ENCODE peak calls at places on chromosomes 16 and 17, in five cellular contexts. J is upper lobe of left lung, H is IMR-90, S is heart left ventricle, I is body of pancreas. B is an unnamed sample.

GRCh38 chr17:13067629-13068303 is 49.9 kb upstream of the ELAC2 start:
- DNase-seq in J (no peak), H (no peak), S (no peak), I (no peak), B (no peak)

GRCh38 chr17:72514888-72515287 is 394.1 kb downstream of the SOX9 start:
- DNase-seq in J (no peak), H (peak; percentile 86), S (peak; percentile 69), I (peak; percentile 46), B (no peak)

GRCh38 chr16:592518-593306 is 2.8 kb downstream of the RAB40C start:
- DNase-seq in J (peak; percentile 92), H (no peak), S (no peak), I (peak; percentile 84), B (no peak)

GRCh38 chr16:89018605-89019158 is 41.7 kb upstream of the CBFA2T3 start:
- DNase-seq in J (no peak), H (no peak), S (no peak), I (no peak), B (no peak)

GRCh38 chr16:74673876-74674275 is 7.2 kb upstream of the RFWD3 start:
- DNase-seq in J (no peak), H (no peak), S (no peak), I (no peak), B (no peak)

GRCh38 chr16:25012525-25012991 is 2.6 kb downstream of the ARHGAP17 start:
- DNase-seq in J (no peak), H (peak; percentile 76), S (no peak), I (no peak), B (no peak)

GRCh38 chr17:80802626-80803450 is 188.8 kb upstream of the CHMP6 start:
- DNase-seq in J (no peak), H (no peak), S (no peak), I (no peak), B (no peak)

GRCh38 chr17:81865733-81866439 is 5.3 kb downstream of the ARHGDIA start:
- DNase-seq in J (no peak), H (no peak), S (no peak), I (peak; percentile 98), B (no peak)

GRCh38 chr16:1072526-1073261 is at the start of gene SSTR5:
- DNase-seq in J (no peak), H (no peak), S (no peak), I (no peak), B (no peak)

GRCh38 chr17:51372345-51373004 is 112.1 kb downstream of the UTP18 start:
- DNase-seq in J (peak; percentile 49), H (peak; percentile 73), S (no peak), I (peak; percentile 48), B (no peak)

GRCh38 chr16:56604966-56605365 is 3.4 kb upstream of the MT2A start:
- DNase-seq in J (no peak), H (no peak), S (no peak), I (no peak), B (no peak)

GRCh38 chr17:43661699-43662431 is at the start of gene MEOX1:
- DNase-seq in J (no peak), H (peak; percentile 82), S (peak; percentile 51), I (no peak), B (no peak)

GRCh38 chr16:71916397-71916920 is 21.1 kb downstream of the IST1 start:
- DNase-seq in J (no peak), H (peak; percentile 57), S (no peak), I (no peak), B (no peak)

GRCh38 chr17:66190738-66191606 is 961 bp downstream of the CEP112 start:
- DNase-seq in J (no peak), H (peak; percentile 79), S (no peak), I (peak; percentile 4), B (no peak)

GRCh38 chr17:19237389-19238166 is 412 bp downstream of the EPN2 start:
- DNase-seq in J (peak; percentile 24), H (no peak), S (peak; percentile 46), I (peak; percentile 36), B (no peak)

GRCh38 chr16:54143934-54144333 is 142.7 kb downstream of the IRX3 start:
- DNase-seq in J (no peak), H (no peak), S (no peak), I (no peak), B (no peak)

GRCh38 chr17:79678856-79679255 is 51.9 kb upstream of the ENPP7 start:
- DNase-seq in J (no peak), H (no peak), S (no peak), I (no peak), B (no peak)

GRCh38 chr17:45229681-45230409 is 8.2 kb downstream of the FMNL1 start:
- DNase-seq in J (no peak), H (no peak), S (peak; percentile 61), I (no peak), B (no peak)

GRCh38 chr16:49281843-49282642 is 405 bp upstream of the CBLN1 start:
- DNase-seq in J (peak; percentile 83), H (peak; percentile 16), S (peak; percentile 84), I (peak; percentile 91), B (no peak)

GRCh38 chr17:27247071-27247957 is 46.6 kb upstream of the WSB1 start:
- DNase-seq in J (peak; percentile 74), H (peak; percentile 85), S (peak; percentile 87), I (peak; percentile 87), B (peak; percentile 89)

GRCh38 chr17:55717432-55717831 is 5.2 kb downstream of the TMEM100 start:
- DNase-seq in J (no peak), H (no peak), S (no peak), I (no peak), B (no peak)

GRCh38 chr17:15398291-15398690 is 56.9 kb upstream of the TEKT3 start:
- DNase-seq in J (no peak), H (peak; percentile 50), S (no peak), I (peak; percentile 30), B (no peak)

GRCh38 chr17:27846042-27846655 is 45.8 kb upstream of the NOS2 start:
- DNase-seq in J (peak; percentile 28), H (no peak), S (no peak), I (no peak), B (no peak)

GRCh38 chr16:22255335-22255734 is 41.9 kb upstream of the POLR3E start:
- DNase-seq in J (no peak), H (no peak), S (no peak), I (no peak), B (no peak)

GRCh38 chr17:17824119-17824779 is 12.5 kb downstream of the SREBF1 start:
- DNase-seq in J (no peak), H (no peak), S (no peak), I (no peak), B (no peak)

GRCh38 chr16:31460582-31461002 is 1.3 kb downstream of the ARMC5 start:
- DNase-seq in J (no peak), H (peak; percentile 73), S (peak; percentile 24), I (peak; percentile 46), B (no peak)

GRCh38 chr16:57614546-57615343 is 13.7 kb upstream of the ADGRG1 start:
- DNase-seq in J (no peak), H (no peak), S (no peak), I (peak; percentile 1), B (no peak)

GRCh38 chr16:51569204-51569911 is 418.3 kb upstream of the SALL1 start:
- DNase-seq in J (no peak), H (no peak), S (peak; percentile 19), I (peak; percentile 3), B (no peak)

GRCh38 chr16:10562361-10562899 is 18.0 kb downstream of the EMP2 start:
- DNase-seq in J (no peak), H (no peak), S (no peak), I (no peak), B (no peak)

GRCh38 chr16:80466024-80466986 is 74.5 kb upstream of the DYNLRB2 start:
- DNase-seq in J (peak; percentile 54), H (peak; percentile 24), S (peak; percentile 47), I (peak; percentile 68), B (no peak)

GRCh38 chr17:66953661-66954060 is 10.8 kb upstream of the CACNG4 start:
- DNase-seq in J (no peak), H (no peak), S (no peak), I (no peak), B (no peak)

GRCh38 chr17:21029032-21029431 is 13.8 kb downstream of the USP22 start:
- DNase-seq in J (peak; percentile 43), H (peak; percentile 84), S (no peak), I (peak; percentile 65), B (no peak)

GRCh38 chr17:21025446-21025845 is 17.4 kb downstream of the USP22 start:
- DNase-seq in J (no peak), H (peak; percentile 54), S (no peak), I (no peak), B (no peak)

GRCh38 chr17:21028192-21028591 is 14.6 kb downstream of the USP22 start:
- DNase-seq in J (no peak), H (no peak), S (no peak), I (no peak), B (no peak)

GRCh38 chr17:21029515-21029914 is 13.3 kb downstream of the USP22 start:
- DNase-seq in J (no peak), H (no peak), S (no peak), I (no peak), B (no peak)

GRCh38 chr17:21027031-21027430 is 15.8 kb downstream of the USP22 start:
- DNase-seq in J (no peak), H (no peak), S (no peak), I (no peak), B (no peak)
- H3K4me1 ChIP-seq in J (peaks cover 49% of the 10 kb centered on the region), H (peaks cover 19% of the 10 kb centered on the region), S (peaks cover 22% of the 10 kb centered on the region), I (peaks cover 43% of the 10 kb centered on the region), B (peaks cover 71% of the 10 kb centered on the region)

DNA sequence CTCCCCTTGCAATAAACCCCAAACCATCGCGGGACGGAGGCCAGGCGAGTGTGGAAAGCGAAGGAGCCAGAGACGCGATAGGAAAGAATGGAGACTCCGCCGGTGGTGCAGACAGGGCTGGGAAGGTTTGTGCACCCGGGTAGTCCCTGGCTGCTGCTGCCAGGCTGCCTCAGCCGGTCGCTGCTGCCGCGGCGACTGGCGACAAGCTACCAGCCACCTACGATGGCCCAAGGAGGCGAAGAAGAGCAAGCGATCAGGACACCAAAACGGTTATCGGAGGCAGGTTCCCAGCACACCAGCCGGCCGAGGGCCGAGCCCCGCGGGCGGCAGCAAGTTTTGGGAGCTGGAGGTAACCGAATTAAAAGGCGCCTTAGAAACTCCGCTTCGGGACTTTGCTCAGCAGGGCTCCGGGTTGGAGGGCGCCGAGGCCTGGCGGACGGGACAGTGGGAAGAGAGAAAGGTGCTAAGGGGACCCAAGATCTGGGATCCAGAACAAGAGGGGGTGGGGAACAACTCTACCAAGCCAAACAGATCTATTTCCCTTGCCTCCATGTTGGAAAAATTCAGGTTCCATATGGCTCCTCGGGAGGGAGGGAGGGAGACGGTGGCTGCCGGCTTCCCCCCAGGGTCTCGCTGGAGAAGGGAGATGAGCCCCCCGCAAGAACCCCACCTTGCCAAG is 9.6 kb upstream of the HOXB2 start:
- DNase-seq in J (no peak), H (peak; percentile 27), S (no peak), I (no peak), B (no peak)
- H3K27me3 ChIP-seq in J (peaks cover 21% of the 10 kb centered on the region), H (no peaks in the 10 kb centered on the region), S (peaks cover 95% of the 10 kb centered on the region), I (no peaks in the 10 kb centered on the region), B (no peaks in the 10 kb centered on the region)

GRCh38 chr17:75822119-75822799 is 21.9 kb downstream of the UNC13D start:
- DNase-seq in J (no peak), H (no peak), S (peak; percentile 33), I (peak; percentile 90), B (no peak)
- TF ChIP-seq POLR2A in J (no peak), H (no peak), S (no peak), I (no peak), B (no peak)

GRCh38 chr16:70703835-70704381 is 18.1 kb upstream of the MTSS2 start:
- DNase-seq in J (no peak), H (no peak), S (no peak), I (no peak), B (no peak)
- H3K4me1 ChIP-seq in J (peaks cover 66% of the 10 kb centered on the region), H (peaks cover 65% of the 10 kb centered on the region), S (peaks cover 20% of the 10 kb centered on the region), I (no peaks in the 10 kb centered on the region), B (peaks cover 93% of the 10 kb centered on the region)

GRCh38 chr16:66346221-66346620 is 20.3 kb upstream of the CDH5 start:
- DNase-seq in J (no peak), H (no peak), S (no peak), I (no peak), B (no peak)
- H3K27me3 ChIP-seq in J (no peaks in the 10 kb centered on the region), H (peaks cover 51% of the 10 kb centered on the region), S (no peaks in the 10 kb centered on the region), I (no peaks in the 10 kb centered on the region), B (no peaks in the 10 kb centered on the region)

B was measured in vagina.